ENCODE peak calls at places on chromosomes 6 and 20, in seven cellular contexts. H is upper lobe of left lung; X is mucosa of gallbladder; G is T-helper 2 cell; Z is SJSA1; O is AG04449; A is stimulated activated CD4-positive, alpha-beta T cell treated with anti-CD3 and anti-CD28 coated beads, Interleukin-4, amount 100 ng/mL, for 24 hours. S is an unnamed sample.

GRCh38 chr6:19925533-19925932 is 88.4 kb downstream of the ID4 start:
- DNase-seq in H (no peak), G (no peak), O (no peak), X (no peak), Z (no peak), A (no peak), S (no peak)

GRCh38 chr6:1636971-1637871 is 27.5 kb downstream of the FOXC1 start:
- DNase-seq in A (no peak), O (no peak), X (no peak), G (no peak), H (peak), Z (no peak), S (no peak)

GRCh38 chr6:162058281-162058875 is 669.2 kb downstream of the PRKN start:
- DNase-seq in A (no peak), O (no peak), G (no peak), H (no peak), X (peak), Z (peak), S (no peak)

GRCh38 chr6:142378138-142378875 is 76.5 kb downstream of the ADGRG6 start:
- DNase-seq in X (no peak), A (no peak), H (no peak), G (no peak), Z (no peak), O (no peak), S (peak)

GRCh38 chr6:144647406-144647964 is 362.4 kb downstream of the UTRN start:
- DNase-seq in A (no peak), Z (no peak), G (no peak), H (no peak), X (no peak), O (no peak), S (no peak)

GRCh38 chr6:107820571-107821261 is 3.4 kb downstream of the SCML4 start:
- DNase-seq in X (no peak), H (no peak), Z (no peak), G (no peak), A (peak), O (no peak), S (no peak)

GRCh38 chr20:15396900-15397299 is 1059.5 kb upstream of the FLRT3 start:
- DNase-seq in H (no peak), X (no peak), G (no peak), Z (no peak), O (no peak), A (no peak), S (no peak)

GRCh38 chr20:24785141-24785924 is 163.7 kb upstream of the CST7 start:
- DNase-seq in Z (no peak), X (no peak), O (peak), H (no peak), G (no peak), A (no peak), S (peak)

GRCh38 chr20:7146552-7147219 is 379.2 kb downstream of the BMP2 start:
- DNase-seq in H (peak), O (no peak), A (no peak), X (no peak), G (no peak), Z (no peak), S (no peak)

GRCh38 chr6:121780325-121781313 is 345.2 kb downstream of the GJA1 start:
- DNase-seq in X (peak), A (no peak), O (peak), H (peak), Z (no peak), G (no peak), S (peak)

GRCh38 chr6:5435449-5435848 is 174.1 kb downstream of the FARS2 start:
- DNase-seq in X (no peak), H (no peak), A (no peak), G (no peak), O (peak), Z (no peak), S (peak)

GRCh38 chr6:21597243-21597682 is 3.7 kb downstream of the SOX4 start:
- DNase-seq in X (no peak), G (no peak), Z (no peak), H (no peak), O (no peak), A (no peak), S (no peak)

GRCh38 chr6:147201885-147202515 is 2.2 kb upstream of the STXBP5 start:
- DNase-seq in X (no peak), Z (no peak), A (no peak), O (no peak), H (no peak), G (no peak), S (no peak)

GRCh38 chr6:42790549-42791181 is 8.8 kb downstream of the BICRAL start:
- DNase-seq in A (no peak), O (no peak), H (no peak), X (no peak), Z (no peak), G (no peak), S (no peak)

GRCh38 chr20:57611605-57612311 is 8.5 kb downstream of the ZBP1 start:
- DNase-seq in A (no peak), X (no peak), Z (no peak), G (no peak), H (no peak), O (no peak), S (no peak)

GRCh38 chr6:118784641-118785164 is 109.2 kb upstream of the ASF1A start:
- DNase-seq in H (peak), O (no peak), Z (no peak), A (no peak), G (no peak), X (no peak), S (no peak)

GRCh38 chr6:87722831-87723726 is 21.0 kb upstream of the AKIRIN2 start:
- DNase-seq in Z (peak), X (peak), O (peak), H (no peak), A (no peak), G (no peak), S (peak)

GRCh38 chr20:23874747-23875146 is 4.8 kb downstream of the CST5 start:
- DNase-seq in A (no peak), G (no peak), X (no peak), O (no peak), H (no peak), Z (no peak), S (no peak)

GRCh38 chr6:163790296-163790840 is 375.9 kb downstream of the QKI start:
- DNase-seq in G (no peak), X (no peak), A (no peak), Z (no peak), H (no peak), O (no peak), S (no peak)

GRCh38 chr6:37558646-37559045 is 59.0 kb upstream of the CCDC167 start:
- DNase-seq in H (peak), G (no peak), A (no peak), X (no peak), O (no peak), Z (no peak), S (no peak)

GRCh38 chr6:90124904-90125510 is 171.6 kb downstream of the BACH2 start:
- DNase-seq in X (no peak), Z (no peak), G (no peak), O (no peak), A (no peak), H (no peak), S (no peak)

GRCh38 chr20:59413326-59413865 is 113.0 kb downstream of the EDN3 start:
- DNase-seq in O (no peak), H (no peak), Z (no peak), A (no peak), G (no peak), X (no peak), S (no peak)

GRCh38 chr20:63635431-63636141 is 8.7 kb upstream of the GMEB2 start:
- DNase-seq in Z (no peak), G (peak), O (no peak), A (peak), X (no peak), H (peak), S (no peak)

GRCh38 chr6:106225581-106225980 is 100.0 kb downstream of the ATG5 start:
- DNase-seq in Z (no peak), H (no peak), X (no peak), O (no peak), G (no peak), A (no peak), S (no peak)

GRCh38 chr20:3046677-3047462 is 1.0 kb downstream of the MRPS26 start:
- DNase-seq in H (no peak), Z (no peak), G (no peak), X (no peak), O (no peak), A (no peak), S (no peak)

GRCh38 chr6:47252636-47253035 is 57.1 kb downstream of the TNFRSF21 start:
- DNase-seq in Z (no peak), A (no peak), X (no peak), H (no peak), O (no peak), G (no peak), S (no peak)

GRCh38 chr20:57680934-57681914 is 28.6 kb downstream of the PMEPA1 start:
- DNase-seq in G (no peak), H (peak), X (no peak), A (peak), O (no peak), Z (no peak), S (no peak)

GRCh38 chr6:143673638-143674037 is 4.1 kb upstream of the PHACTR2 start:
- DNase-seq in G (no peak), A (no peak), X (peak), H (no peak), Z (peak), O (no peak), S (peak)

S was measured in AG09309.